ENCODE peak calls at places on chromosomes 5 and 9, in four cellular contexts. X is heart left ventricle, G is pancreas, V is SJSA1. N is an unnamed sample. For H3K27me3, the result is how much of the 10 kb centered on the place peaks cover.

GRCh38 chr9:72997387-72997995 is 44.6 kb upstream of the ALDH1A1 start:
- DNase-seq in X (no peak), G (peak), V (no peak), N (no peak)

GRCh38 chr9:102514541-102514940 is 480.6 kb upstream of the CYLC2 start:
- DNase-seq in X (no peak), G (no peak), V (no peak), N (no peak)

GRCh38 chr5:180160822-180161221 is 48.2 kb downstream of the RASGEF1C start:
- DNase-seq in X (no peak), G (no peak), V (no peak), N (no peak)

GRCh38 chr9:33809506-33809905 is 7.5 kb upstream of the UBE2R2 start:
- DNase-seq in X (no peak), G (no peak), V (no peak), N (no peak)

GRCh38 chr9:18459958-18460584 is 13.9 kb upstream of the ADAMTSL1 start:
- DNase-seq in X (no peak), G (no peak), V (peak), N (no peak)

GRCh38 chr9:124267271-124267807 is 9.6 kb downstream of the NEK6 start:
- DNase-seq in X (no peak), G (peak), V (peak), N (peak)

GRCh38 chr5:73826761-73827450 is 200.9 kb downstream of the ARHGEF28 start:
- DNase-seq in X (no peak), G (no peak), V (no peak), N (no peak)

GRCh38 chr9:34578241-34579096 is 11.1 kb downstream of the CNTFR start:
- DNase-seq in X (no peak), G (no peak), V (no peak), N (no peak)

GRCh38 chr9:99093492-99093791 is 11.5 kb upstream of the TGFBR1 start:
- DNase-seq in X (no peak), G (no peak), V (no peak), N (no peak)

GRCh38 chr5:83496626-83497025 is 25.1 kb downstream of the VCAN start:
- DNase-seq in X (no peak), G (no peak), V (no peak), N (no peak)

GRCh38 chr5:119814655-119815054 is 185.3 kb downstream of the FAM170A start:
- DNase-seq in X (no peak), G (no peak), V (no peak), N (no peak)

GRCh38 chr5:141734501-141735231 is 52.6 kb upstream of the ARAP3 start:
- DNase-seq in X (no peak), G (peak), V (peak), N (no peak)

GRCh38 chr5:36357391-36357790 is 55.7 kb upstream of the RANBP3L start:
- DNase-seq in X (no peak), G (no peak), V (no peak), N (no peak)

GRCh38 chr9:89576404-89576824 is 28.4 kb upstream of the GADD45G start:
- DNase-seq in X (no peak), G (no peak), V (no peak), N (no peak)

GRCh38 chr5:54171645-54172384 is 138.6 kb downstream of the ARL15 start:
- DNase-seq in X (no peak), G (peak), V (no peak), N (peak)

GRCh38 chr5:109688647-109688998 is 1.1 kb upstream of the MAN2A1 start:
- DNase-seq in X (no peak), G (peak), V (no peak), N (no peak)

GRCh38 chr5:139472410-139473030 is 1.7 kb downstream of the SMIM33 start:
- DNase-seq in X (no peak), G (no peak), V (no peak), N (no peak)
- H3K27ac ChIP-seq in X (peak), G (no peak), V (no peak), N (peak)

GRCh38 chr5:72223371-72223770 is 96.7 kb downstream of the MRPS27 start:
- DNase-seq in X (no peak), G (no peak), V (no peak), N (no peak)
- H3K27me3 ChIP-seq in X (under half), G (under half), V (under half), N (under half)

GRCh38 chr5:60948738-60949137 is 3.7 kb downstream of the NDUFAF2 start:
- DNase-seq in X (no peak), G (no peak), V (no peak), N (no peak)

GRCh38 chr5:60944904-60945759 is at the start of the genes ERCC8 and NDUFAF2:
- DNase-seq in X (peak), G (peak), V (peak), N (peak)

GRCh38 chr5:60943624-60944023 is 1.2 kb downstream of the ERCC8 start:
- DNase-seq in X (no peak), G (no peak), V (no peak), N (no peak)

GRCh38 chr5:60945760-60946253 is 802 bp downstream of the NDUFAF2 start:
- DNase-seq in X (peak), G (peak), V (peak), N (peak)
- H3K27ac ChIP-seq in X (peak), G (peak), V (peak), N (peak)

GRCh38 chr9:136043386-136044054 is 51.6 kb downstream of the NACC2 start:
- DNase-seq in X (no peak), G (no peak), V (no peak), N (peak)
- H3K27me3 ChIP-seq in X (under half), G (under half), V (under half), N (under half)

DNA sequence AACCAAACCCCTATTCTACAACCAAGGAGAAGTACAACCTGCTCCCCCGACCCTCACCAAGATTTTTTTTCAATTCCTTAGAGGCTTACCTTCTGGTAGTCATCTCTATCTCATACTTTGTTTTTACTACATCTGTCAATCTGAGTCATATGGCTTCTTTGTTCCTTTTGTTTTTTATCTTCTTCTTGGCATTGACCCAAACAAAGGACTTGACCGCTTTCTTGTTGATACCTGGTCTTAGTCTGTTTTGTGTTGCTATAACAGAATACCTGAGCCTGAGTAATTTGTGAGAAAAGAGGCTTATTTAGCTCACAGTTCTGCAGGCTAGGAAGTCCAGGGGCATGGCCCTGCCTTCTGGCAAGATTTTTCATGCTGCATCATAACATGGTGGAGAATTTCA is 352.7 kb downstream of the MLLT3 start:
- DNase-seq in X (no peak), G (no peak), V (no peak), N (no peak)
- H3K27ac ChIP-seq in X (no peak), G (no peak), V (no peak), N (no peak)

GRCh38 chr9:3478549-3478953 is 47.2 kb downstream of the RFX3 start:
- DNase-seq in X (no peak), G (no peak), V (peak), N (no peak)
- H3K27me3 ChIP-seq in X (under half), G (under half), V (under half), N (under half)

N was measured in left lung.